ENCODE peak calls at places on chromosome 6, in eight cellular contexts. E, C, F, U, A, I, P and J are unnamed samples.

GRCh38 chr6:72654101-72654618 is 32.3 kb downstream of the KCNQ5 start:
- DNase-seq in E (no peak), U (no peak), I (no peak), P (no peak), F (no peak), A (no peak), C (no peak), J (no peak)

GRCh38 chr6:35568967-35569606 is 56.4 kb upstream of the TULP1 start:
- DNase-seq in I (no peak), E (peak), A (no peak), U (peak), C (peak), F (no peak), P (no peak), J (peak)

GRCh38 chr6:41775293-41775882 is 4.3 kb downstream of the FRS3 start:
- DNase-seq in C (no peak), U (no peak), F (no peak), I (no peak), P (no peak), E (no peak), A (no peak), J (no peak)

GRCh38 chr6:33709605-33710295 is 1.8 kb downstream of the UQCC2 start:
- DNase-seq in A (no peak), U (no peak), P (no peak), E (no peak), I (no peak), C (no peak), F (no peak), J (no peak)

GRCh38 chr6:55379486-55379885 is 52.2 kb downstream of the GFRAL start:
- DNase-seq in I (no peak), E (no peak), P (no peak), C (no peak), U (peak), F (no peak), A (peak), J (no peak)

GRCh38 chr6:167766986-167767714 is 59.6 kb upstream of the AFDN start:
- DNase-seq in C (no peak), A (no peak), E (no peak), P (no peak), F (no peak), I (no peak), U (no peak), J (no peak)

GRCh38 chr6:142413111-142413510 is 111.3 kb downstream of the ADGRG6 start:
- DNase-seq in I (no peak), P (no peak), C (no peak), U (peak), F (no peak), E (no peak), A (peak), J (no peak)

GRCh38 chr6:159790947-159791598 is 806 bp downstream of the MRPL18 start:
- DNase-seq in P (no peak), A (no peak), I (no peak), E (peak), U (no peak), F (no peak), C (peak), J (peak)

GRCh38 chr6:138161434-138162103 is at the start of gene ARFGEF3:
- DNase-seq in A (peak), I (no peak), U (no peak), E (no peak), P (no peak), F (peak), C (peak), J (peak)

GRCh38 chr6:157669747-157670216 is 153.3 kb upstream of the SNX9 start:
- DNase-seq in E (peak), A (peak), I (peak), F (no peak), C (peak), P (no peak), U (peak), J (no peak)

GRCh38 chr6:13327691-13328075 is 654 bp downstream of the TBC1D7 start:
- DNase-seq in U (no peak), F (peak), A (no peak), P (no peak), C (no peak), E (no peak), I (no peak), J (peak)

GRCh38 chr6:134093007-134093573 is 40.7 kb upstream of the SLC2A12 start:
- DNase-seq in I (no peak), A (no peak), F (peak), E (no peak), U (no peak), C (no peak), P (no peak), J (no peak)

DNA sequence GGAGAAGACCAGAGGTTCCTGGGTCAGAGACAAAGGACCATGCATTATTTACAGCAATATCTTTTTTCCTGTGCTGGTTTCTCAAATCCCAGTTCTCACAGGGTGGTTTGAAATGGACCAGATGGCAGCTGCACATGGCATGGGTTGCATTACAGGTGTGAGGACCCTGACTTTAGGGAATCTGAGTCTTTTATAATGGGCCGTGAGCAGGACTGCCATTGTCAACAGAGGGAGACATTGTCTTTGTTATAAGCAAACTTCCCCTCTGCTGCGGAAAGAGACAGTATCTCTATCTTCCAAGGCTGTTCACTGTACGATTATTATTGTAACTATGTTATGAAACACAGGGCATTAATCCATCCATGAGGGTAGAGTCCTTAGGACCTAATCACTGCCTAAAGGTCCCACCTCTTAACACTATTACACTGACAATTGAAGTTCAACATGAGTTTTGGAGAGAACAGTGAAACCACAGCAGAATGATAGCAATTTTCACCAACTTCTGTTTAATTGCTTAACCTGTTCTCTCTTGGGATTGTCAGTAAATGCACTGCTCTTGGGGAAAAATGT is 156.1 kb upstream of the AGPAT4 start:
- DNase-seq in E (no peak), I (no peak), C (no peak), F (no peak), P (no peak), A (no peak), U (peak), J (no peak)
- TF ChIP-seq CTCF in E (no peak), I (no peak), C (no peak), F (no peak), P (no peak), A (no peak), U (peak), J (peak)

GRCh38 chr6:129660346-129660676 is 49.7 kb downstream of the ARHGAP18 start:
- DNase-seq in E (no peak), U (no peak), P (no peak), A (no peak), C (no peak), I (no peak), F (no peak), J (no peak)
- H3K4me3 ChIP-seq in E (peak), U (peak), P (no peak), A (no peak), C (no peak), I (peak), F (no peak), J (no peak)

DNA sequence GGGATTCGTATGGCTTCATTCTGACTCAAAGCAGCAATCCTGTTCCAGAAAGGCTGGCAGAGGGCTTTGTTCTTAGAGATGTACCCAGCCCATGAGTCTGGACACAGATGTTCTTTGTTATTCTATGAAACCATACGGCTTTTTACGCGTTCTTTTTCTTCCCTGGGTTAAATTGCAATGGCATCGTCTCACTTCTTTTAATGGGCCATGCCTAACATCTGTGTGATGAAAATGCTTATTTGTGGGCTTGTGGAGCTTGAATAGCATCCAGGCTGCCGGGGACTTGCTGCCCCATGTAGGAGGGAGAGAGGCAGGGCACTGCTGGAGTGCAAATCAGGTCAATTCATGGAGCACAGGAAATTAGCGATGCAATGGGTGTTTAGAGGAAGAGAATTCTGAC is 19.4 kb downstream of the FAM50B start:
- DNase-seq in P (no peak), F (no peak), I (no peak), U (no peak), C (no peak), E (no peak), A (peak), J (no peak)
- TF ChIP-seq CTCF in P (no peak), F (no peak), I (no peak), U (no peak), C (no peak), E (no peak), A (no peak), J (no peak)

DNA sequence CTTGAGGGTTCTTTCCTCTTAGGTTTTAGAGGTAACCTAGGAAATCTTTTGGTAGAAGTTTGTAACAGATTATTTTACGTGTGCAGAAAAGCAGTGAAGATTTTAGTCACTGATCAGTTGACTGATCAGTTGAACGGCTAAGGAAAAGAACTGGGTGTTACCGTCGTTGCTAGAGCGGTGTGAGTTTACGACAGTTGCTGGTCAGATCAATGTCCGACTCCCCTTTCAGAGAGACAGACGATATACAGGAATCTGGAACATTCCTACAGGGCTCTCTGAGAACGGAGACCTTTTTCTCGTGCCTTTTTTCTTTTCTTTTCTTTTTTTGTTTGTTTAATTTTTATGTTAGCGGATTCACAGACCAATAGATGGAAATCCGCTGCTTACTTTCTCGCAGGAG is 132.1 kb upstream of the ZNF184 start:
- DNase-seq in F (no peak), C (no peak), U (no peak), A (no peak), I (no peak), E (no peak), P (no peak), J (no peak)
- H3K4me3 ChIP-seq in F (no peak), C (no peak), U (peak), A (peak), I (peak), E (no peak), P (no peak), J (peak)

GRCh38 chr6:7246401-7247178 is 66.4 kb downstream of the SSR1 start:
- DNase-seq in I (no peak), C (no peak), A (no peak), U (no peak), P (no peak), E (no peak), F (no peak), J (no peak)
- TF ChIP-seq CTCF in I (no peak), C (no peak), A (no peak), U (no peak), P (no peak), E (no peak), F (no peak), J (no peak)

GRCh38 chr6:121441477-121441876 is 6.0 kb downstream of the GJA1 start:
- DNase-seq in I (no peak), P (no peak), C (no peak), F (no peak), E (no peak), A (no peak), U (no peak), J (no peak)
- H3K4me3 ChIP-seq in I (peak), P (no peak), C (no peak), F (no peak), E (no peak), A (no peak), U (no peak), J (no peak)

GRCh38 chr6:39867592-39867991 is 66.7 kb downstream of the MOCS1 start:
- DNase-seq in C (no peak), I (no peak), U (no peak), A (no peak), P (no peak), E (no peak), F (no peak), J (no peak)
- TF ChIP-seq CTCF in C (no peak), I (no peak), U (peak), A (no peak), P (no peak), E (no peak), F (no peak), J (no peak)

GRCh38 chr6:43644940-43645612 is at the start of gene RSPH9:
- DNase-seq in A (peak), F (peak), C (peak), U (peak), I (no peak), P (no peak), E (peak), J (peak)
- H3K4me3 ChIP-seq in A (peak), F (peak), C (no peak), U (peak), I (peak), P (no peak), E (peak), J (peak)

GRCh38 chr6:111862727-111863126 is 10.5 kb downstream of the FYN start:
- DNase-seq in U (no peak), P (no peak), C (no peak), F (no peak), A (no peak), I (no peak), E (no peak), J (no peak)
- TF ChIP-seq CTCF in U (no peak), P (no peak), C (no peak), F (no peak), A (no peak), I (no peak), E (no peak), J (no peak)